ENCODE peak calls at places on chromosomes 5 and 9, in four cellular contexts. One of them, this sample, is unnamed.

GRCh38 chr5:180799902-180800801 is 2.5 kb downstream of the MGAT1 start:
- DNase-seq in GM23248: peak
- DNase-seq in kidney: no peak
- DNase-seq in IMR-90: peak
- DNase-seq in this sample: no peak

GRCh38 chr5:107951322-107951721 is 280.6 kb upstream of the EFNA5 start:
- DNase-seq in GM23248: no peak
- DNase-seq in kidney: no peak
- DNase-seq in IMR-90: no peak
- DNase-seq in this sample: no peak

GRCh38 chr5:102591650-102592049 is 92.8 kb upstream of the SLCO6A1 start:
- DNase-seq in IMR-90: no peak
- DNase-seq in kidney: no peak
- DNase-seq in GM23248: no peak
- DNase-seq in this sample: peak

GRCh38 chr5:42587056-42587723 is 164.0 kb downstream of the GHR start:
- DNase-seq in GM23248: no peak
- DNase-seq in IMR-90: no peak
- DNase-seq in kidney: no peak
- DNase-seq in this sample: no peak

GRCh38 chr5:90994796-90995195 is 388.3 kb downstream of the ARRDC3 start:
- DNase-seq in kidney: no peak
- DNase-seq in IMR-90: no peak
- DNase-seq in GM23248: no peak
- DNase-seq in this sample: no peak

GRCh38 chr9:91138760-91139159 is 223.0 kb downstream of the AUH start:
- DNase-seq in IMR-90: peak
- DNase-seq in GM23248: peak
- DNase-seq in kidney: no peak
- DNase-seq in this sample: no peak

GRCh38 chr5:154197801-154198461 is 7.4 kb downstream of the GALNT10 start:
- DNase-seq in IMR-90: peak
- DNase-seq in kidney: no peak
- DNase-seq in GM23248: peak
- DNase-seq in this sample: no peak

GRCh38 chr5:158020555-158021418 is 161.8 kb upstream of the CLINT1 start:
- DNase-seq in IMR-90: no peak
- DNase-seq in GM23248: peak
- DNase-seq in kidney: no peak
- DNase-seq in this sample: no peak

GRCh38 chr5:4275232-4275631 is 679.6 kb downstream of the IRX1 start:
- DNase-seq in kidney: no peak
- DNase-seq in IMR-90: no peak
- DNase-seq in GM23248: no peak
- DNase-seq in this sample: peak

GRCh38 chr5:87829214-87829551 is 416.5 kb upstream of the CCNH start:
- DNase-seq in GM23248: peak
- DNase-seq in kidney: no peak
- DNase-seq in IMR-90: no peak
- DNase-seq in this sample: no peak

GRCh38 chr5:142866563-142867275 is 96.5 kb downstream of the ARHGAP26 start:
- DNase-seq in GM23248: peak
- DNase-seq in IMR-90: peak
- DNase-seq in kidney: no peak
- DNase-seq in this sample: peak

GRCh38 chr5:58348996-58349728 is 110.7 kb downstream of the PLK2 start:
- DNase-seq in kidney: no peak
- DNase-seq in GM23248: peak
- DNase-seq in IMR-90: peak
- DNase-seq in this sample: no peak

GRCh38 chr5:56323505-56323904 is 90.4 kb upstream of the ANKRD55 start:
- DNase-seq in kidney: no peak
- DNase-seq in IMR-90: peak
- DNase-seq in GM23248: peak
- DNase-seq in this sample: peak

GRCh38 chr9:1353291-1353690 is 303.1 kb downstream of the DMRT2 start:
- DNase-seq in kidney: no peak
- DNase-seq in IMR-90: no peak
- DNase-seq in GM23248: no peak
- DNase-seq in this sample: no peak

GRCh38 chr5:110377411-110378392 is 348.8 kb downstream of the TMEM232 start:
- DNase-seq in GM23248: peak
- DNase-seq in kidney: no peak
- DNase-seq in IMR-90: peak
- DNase-seq in this sample: no peak

GRCh38 chr9:113173341-113173740 is 22.5 kb downstream of the SLC31A2 start:
- DNase-seq in GM23248: no peak
- DNase-seq in kidney: no peak
- DNase-seq in IMR-90: no peak
- DNase-seq in this sample: no peak

GRCh38 chr9:97906236-97906831 is 16.0 kb downstream of the TRMO start:
- DNase-seq in kidney: no peak
- DNase-seq in IMR-90: no peak
- DNase-seq in GM23248: peak
- DNase-seq in this sample: no peak

GRCh38 chr5:12019306-12019705 is 115.1 kb upstream of the CTNND2 start:
- DNase-seq in kidney: no peak
- DNase-seq in IMR-90: no peak
- DNase-seq in GM23248: no peak
- DNase-seq in this sample: no peak

GRCh38 chr9:20791682-20792081 is 107.6 kb downstream of the FOCAD start:
- DNase-seq in kidney: no peak
- DNase-seq in GM23248: no peak
- DNase-seq in IMR-90: no peak
- DNase-seq in this sample: no peak

GRCh38 chr9:124792257-124792975 is 15.5 kb downstream of the OLFML2A start:
- DNase-seq in kidney: no peak
- DNase-seq in GM23248: no peak
- DNase-seq in IMR-90: no peak
- DNase-seq in this sample: no peak

DNA sequence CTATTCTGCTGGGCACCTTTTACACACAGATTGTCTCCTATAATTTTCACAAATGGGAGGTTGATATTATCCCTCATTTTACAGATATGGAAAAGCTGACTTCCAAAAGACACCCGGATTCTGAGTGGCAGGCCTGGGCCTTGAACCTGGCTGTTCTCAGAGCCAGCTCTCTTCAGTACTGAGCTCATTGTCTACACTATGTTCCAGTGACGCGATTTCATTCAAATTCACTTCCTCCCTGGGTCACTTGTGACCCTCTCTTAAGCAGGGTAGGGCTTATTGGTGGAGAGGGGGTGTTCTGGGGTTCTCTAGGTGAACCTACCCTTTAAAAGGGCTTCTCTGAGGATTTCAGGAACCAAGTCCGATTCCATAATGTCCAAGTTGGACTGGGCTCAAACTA is 70.2 kb downstream of the ANKRD33B start:
- DNase-seq in GM23248: no peak
- DNase-seq in IMR-90: no peak
- DNase-seq in kidney: no peak
- DNase-seq in this sample: no peak
- H3K9ac ChIP-seq in GM23248: no peak
- H3K9ac ChIP-seq in IMR-90: no peak
- H3K9ac ChIP-seq in kidney: no peak
- H3K9ac ChIP-seq in this sample: no peak

DNA sequence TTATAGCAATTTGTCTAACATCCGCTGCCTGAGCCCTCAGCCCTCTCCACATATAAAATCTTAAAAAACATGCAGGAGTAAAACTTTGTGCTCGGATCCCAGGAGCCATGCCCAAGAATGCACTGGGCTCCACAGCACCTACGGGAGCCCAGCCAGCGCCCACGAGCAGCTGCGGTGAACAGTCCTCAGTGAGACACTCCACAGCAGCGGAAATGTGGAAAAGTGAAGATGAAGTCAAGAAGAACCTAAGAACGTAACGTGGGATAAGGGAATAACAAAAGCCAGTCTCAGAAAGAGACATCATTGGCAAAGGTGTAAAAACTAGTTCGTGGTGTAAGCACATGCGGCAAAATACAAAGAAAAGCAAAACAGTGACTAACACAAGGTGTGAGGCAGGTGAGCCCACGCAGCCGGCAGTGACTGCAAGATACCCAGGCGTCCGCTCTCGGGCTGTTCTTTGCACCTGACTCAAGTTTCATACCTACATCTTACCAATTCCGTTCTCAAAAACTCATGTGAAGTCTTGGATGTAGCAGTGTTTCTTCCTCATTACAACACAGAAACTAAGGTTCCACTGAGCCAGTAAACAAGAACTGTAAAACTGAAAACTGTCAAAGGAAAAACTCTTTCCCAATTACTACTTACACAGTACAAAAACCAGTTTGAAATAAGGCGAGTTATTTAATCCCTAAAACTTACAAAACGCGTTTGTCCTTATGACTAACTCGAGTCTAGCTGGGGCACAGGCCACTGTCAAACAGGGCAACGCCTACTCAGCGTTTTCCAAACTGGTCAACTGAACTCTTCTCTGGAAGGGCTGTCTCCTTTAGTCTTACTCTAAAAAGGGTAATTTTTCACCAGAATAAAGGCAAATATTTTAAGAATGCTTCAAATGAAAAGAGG is 1.7 kb downstream of the CAMSAP1 start:
- DNase-seq in kidney: no peak
- DNase-seq in IMR-90: peak
- DNase-seq in GM23248: peak
- DNase-seq in this sample: no peak
- H3K9ac ChIP-seq in kidney: no peak
- H3K9ac ChIP-seq in IMR-90: no peak
- H3K9ac ChIP-seq in GM23248: peak
- H3K9ac ChIP-seq in this sample: no peak

DNA sequence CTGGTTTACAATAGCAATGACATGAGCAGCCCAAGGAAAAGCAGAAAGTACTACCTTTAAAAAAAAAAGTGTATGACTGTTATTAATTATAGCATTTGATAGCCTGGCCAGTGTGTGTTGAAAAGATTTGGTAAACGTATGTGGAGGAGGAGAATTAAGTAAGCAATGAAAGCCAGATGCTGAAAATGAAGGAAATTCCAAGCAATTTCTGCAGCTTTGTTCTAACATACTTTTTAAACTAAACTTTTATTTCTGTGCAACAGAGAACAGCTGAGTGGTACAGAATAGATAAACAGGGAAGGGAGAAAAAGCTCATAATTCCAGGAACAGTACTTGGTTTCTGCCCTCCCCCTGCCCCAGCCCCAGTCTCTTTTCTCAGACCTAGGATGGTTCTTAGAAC is 252.6 kb downstream of the ADAMTSL1 start:
- DNase-seq in GM23248: peak
- DNase-seq in IMR-90: peak
- DNase-seq in kidney: no peak
- DNase-seq in this sample: no peak
- H3K9ac ChIP-seq in GM23248: peak
- H3K9ac ChIP-seq in IMR-90: no peak
- H3K9ac ChIP-seq in kidney: no peak
- H3K9ac ChIP-seq in this sample: no peak

DNA sequence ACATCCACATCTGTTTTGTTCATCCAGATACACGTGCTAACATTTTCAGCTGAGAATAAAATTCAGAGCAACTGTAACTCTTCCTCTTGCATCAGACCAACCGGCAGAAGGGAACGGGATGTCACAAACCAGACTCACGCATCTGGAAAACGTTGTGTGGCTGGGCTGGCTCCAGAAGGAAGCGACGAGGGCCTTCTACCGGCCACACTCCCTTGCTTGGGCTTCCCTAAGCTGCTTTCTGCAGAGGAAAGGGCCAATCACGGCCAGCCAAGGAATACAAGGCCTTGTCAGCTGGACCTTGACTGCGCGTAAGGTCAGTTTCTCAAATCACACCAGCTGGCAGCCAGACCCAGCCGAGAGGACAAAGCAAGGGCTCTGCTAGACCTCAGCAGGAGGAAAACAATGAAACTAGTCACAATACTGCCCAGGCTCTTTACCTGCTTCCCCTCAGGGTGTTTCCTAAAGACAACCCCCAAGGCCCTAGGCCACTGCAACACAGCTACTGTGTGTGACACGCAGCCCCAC is 106.1 kb downstream of the THBS4 start:
- DNase-seq in IMR-90: peak
- DNase-seq in kidney: peak
- DNase-seq in GM23248: peak
- DNase-seq in this sample: no peak
- H3K9ac ChIP-seq in IMR-90: no peak
- H3K9ac ChIP-seq in kidney: no peak
- H3K9ac ChIP-seq in GM23248: peak
- H3K9ac ChIP-seq in this sample: no peak

GRCh38 chr9:129023036-129023907 is 4.9 kb downstream of the SH3GLB2 start:
- DNase-seq in kidney: peak
- DNase-seq in GM23248: peak
- DNase-seq in IMR-90: peak
- DNase-seq in this sample: no peak

GRCh38 chr9:129026442-129027223 is 1.5 kb downstream of the SH3GLB2 start:
- DNase-seq in IMR-90: peak
- DNase-seq in kidney: peak
- DNase-seq in GM23248: peak
- DNase-seq in this sample: peak

GRCh38 chr9:129022037-129022436 is 6.1 kb downstream of the SH3GLB2 start:
- DNase-seq in IMR-90: no peak
- DNase-seq in kidney: peak
- DNase-seq in GM23248: no peak
- DNase-seq in this sample: no peak

GRCh38 chr9:129023908-129024233 is 4.3 kb downstream of the SH3GLB2 start:
- DNase-seq in GM23248: no peak
- DNase-seq in kidney: no peak
- DNase-seq in IMR-90: no peak
- DNase-seq in this sample: no peak

GRCh38 chr9:129021091-129021490 is 7.0 kb downstream of the SH3GLB2 start:
- DNase-seq in kidney: peak
- DNase-seq in GM23248: no peak
- DNase-seq in IMR-90: no peak
- DNase-seq in this sample: peak
- H3K9ac ChIP-seq in kidney: no peak
- H3K9ac ChIP-seq in GM23248: no peak
- H3K9ac ChIP-seq in IMR-90: no peak
- H3K9ac ChIP-seq in this sample: peak

DNA sequence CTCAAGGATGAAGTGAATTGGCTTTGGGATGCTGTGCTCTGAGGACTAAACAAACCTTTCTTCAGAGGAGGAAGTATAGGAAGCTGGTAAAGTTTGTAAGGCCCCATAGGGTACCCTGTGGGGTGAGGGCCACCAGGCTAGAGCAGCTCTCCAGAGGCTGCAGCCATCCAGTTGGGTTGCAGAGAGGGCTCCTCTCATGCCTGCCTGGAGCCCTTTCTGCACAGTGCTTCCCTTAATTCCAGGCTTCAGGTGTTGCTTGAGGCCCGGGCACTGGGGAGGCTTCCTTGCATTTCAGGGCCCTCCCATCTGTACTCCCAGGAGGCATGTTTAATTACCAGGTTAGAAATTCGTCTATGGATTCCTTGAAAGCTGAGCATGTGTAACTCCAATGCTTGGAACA is 95.3 kb upstream of the FSTL4 start:
- DNase-seq in IMR-90: no peak
- DNase-seq in GM23248: no peak
- DNase-seq in kidney: no peak
- DNase-seq in this sample: no peak
- H3K9ac ChIP-seq in IMR-90: no peak
- H3K9ac ChIP-seq in GM23248: no peak
- H3K9ac ChIP-seq in kidney: no peak
- H3K9ac ChIP-seq in this sample: no peak

GRCh38 chr5:1312206-1312605 is 17.3 kb upstream of the TERT start:
- DNase-seq in IMR-90: no peak
- DNase-seq in kidney: peak
- DNase-seq in GM23248: no peak
- DNase-seq in this sample: peak
- H3K9ac ChIP-seq in IMR-90: no peak
- H3K9ac ChIP-seq in kidney: no peak
- H3K9ac ChIP-seq in GM23248: no peak
- H3K9ac ChIP-seq in this sample: peak

This sample was measured in MM.1S.